ENCODE peak calls at places on chromosomes 1 and 21, in ten cellular contexts. U is brain microvascular endothelial cell; V is H7; F is transverse colon; M is astrocyte of the cerebellum; Y is A549; Q is thoracic aorta; I is CD8-positive, alpha-beta T cell; O is neural progenitor cell; C is GM23338. P is an unnamed sample.

GRCh38 chr1:4048921-4049320 is 148.8 kb upstream of the C1orf174 start:
- DNase-seq in U (no peak), V (peak), F (no peak), M (no peak), Y (no peak), Q (no peak), I (no peak), O (no peak), C (no peak), P (no peak)

GRCh38 chr1:19067187-19067911 is 110.9 kb upstream of the IFFO2 start:
- DNase-seq in U (no peak), V (peak), F (peak), M (peak), Y (peak), Q (no peak), I (no peak), O (peak), C (no peak), P (no peak)

GRCh38 chr1:204659061-204659460 is 26.5 kb downstream of the LRRN2 start:
- DNase-seq in U (no peak), V (no peak), F (no peak), M (no peak), Y (no peak), Q (no peak), I (no peak), O (no peak), C (no peak), P (no peak)

GRCh38 chr1:100347009-100347966 is 5.0 kb upstream of the CDC14A start:
- DNase-seq in U (peak), V (no peak), F (no peak), M (no peak), Y (no peak), Q (no peak), I (no peak), O (no peak), C (no peak), P (no peak)

GRCh38 chr1:245953876-245954660 is 553.0 kb downstream of the SMYD3 start:
- DNase-seq in U (no peak), V (no peak), F (no peak), M (no peak), Y (no peak), Q (no peak), I (no peak), O (no peak), C (no peak), P (no peak)

GRCh38 chr1:92619466-92620189 is 132.9 kb upstream of the GFI1 start:
- DNase-seq in U (no peak), V (no peak), F (no peak), M (no peak), Y (no peak), Q (no peak), I (no peak), O (no peak), C (no peak), P (no peak)

GRCh38 chr1:16236495-16237342 is at the start of gene CPLANE2:
- DNase-seq in U (peak), V (peak), F (peak), M (peak), Y (peak), Q (peak), I (peak), O (peak), C (peak), P (peak)

GRCh38 chr21:33608559-33608958 is 20.1 kb upstream of the DONSON start:
- DNase-seq in U (no peak), V (no peak), F (no peak), M (no peak), Y (no peak), Q (no peak), I (no peak), O (no peak), C (no peak), P (no peak)

GRCh38 chr1:94769551-94769950 is 50.6 kb upstream of the SLC44A3 start:
- DNase-seq in U (no peak), V (no peak), F (no peak), M (no peak), Y (no peak), Q (no peak), I (no peak), O (no peak), C (no peak), P (no peak)

GRCh38 chr1:202291001-202291400 is 50.7 kb downstream of the UBE2T start:
- DNase-seq in U (no peak), V (no peak), F (no peak), M (no peak), Y (no peak), Q (no peak), I (no peak), O (no peak), C (no peak), P (no peak)

GRCh38 chr1:236759252-236759859 is 35.7 kb upstream of the MTR start:
- DNase-seq in U (peak), V (peak), F (no peak), M (peak), Y (peak), Q (no peak), I (no peak), O (peak), C (peak), P (no peak)

GRCh38 chr21:36487641-36488307 is 7.9 kb upstream of the CLDN14 start:
- DNase-seq in U (peak), V (no peak), F (peak), M (peak), Y (no peak), Q (no peak), I (no peak), O (no peak), C (no peak), P (no peak)

GRCh38 chr21:34545079-34545884 is 33.3 kb upstream of the KCNE1 start:
- DNase-seq in U (no peak), V (peak), F (peak), M (peak), Y (peak), Q (no peak), I (no peak), O (peak), C (peak), P (no peak)

GRCh38 chr1:202568466-202569196 is 141.6 kb downstream of the SYT2 start:
- DNase-seq in U (no peak), V (no peak), F (no peak), M (no peak), Y (no peak), Q (no peak), I (no peak), O (no peak), C (no peak), P (no peak)

GRCh38 chr1:17842686-17843085 is 87.6 kb downstream of the ACTL8 start:
- DNase-seq in U (no peak), V (no peak), F (no peak), M (no peak), Y (no peak), Q (no peak), I (no peak), O (no peak), C (no peak), P (no peak)

GRCh38 chr1:81600878-81601658 is 199.7 kb upstream of the ADGRL2 start:
- DNase-seq in U (no peak), V (no peak), F (no peak), M (no peak), Y (no peak), Q (no peak), I (no peak), O (no peak), C (no peak), P (no peak)

GRCh38 chr1:74502432-74502831 is 10.0 kb downstream of the LRRC53 start:
- DNase-seq in U (peak), V (peak), F (no peak), M (peak), Y (peak), Q (no peak), I (no peak), O (peak), C (peak), P (peak)

GRCh38 chr1:93705897-93706500 is 24.4 kb upstream of the BCAR3 start:
- DNase-seq in U (no peak), V (no peak), F (no peak), M (no peak), Y (peak), Q (no peak), I (no peak), O (no peak), C (no peak), P (no peak)

GRCh38 chr1:110864260-110864659 is 8.7 kb upstream of the CD53 start:
- DNase-seq in U (no peak), V (no peak), F (no peak), M (no peak), Y (no peak), Q (no peak), I (no peak), O (no peak), C (no peak), P (no peak)

GRCh38 chr1:8873506-8874229 is 4.8 kb downstream of the ENO1 start:
- DNase-seq in U (peak), V (peak), F (peak), M (peak), Y (peak), Q (peak), I (no peak), O (peak), C (peak), P (peak)

GRCh38 chr1:8873001-8873400 is 5.5 kb downstream of the ENO1 start:
- DNase-seq in U (no peak), V (no peak), F (no peak), M (no peak), Y (no peak), Q (no peak), I (no peak), O (no peak), C (no peak), P (no peak)

GRCh38 chr1:8875216-8875861 is 3.1 kb downstream of the ENO1 start:
- DNase-seq in U (no peak), V (no peak), F (no peak), M (no peak), Y (no peak), Q (no peak), I (no peak), O (no peak), C (no peak), P (no peak)

GRCh38 chr1:8876099-8876496 is 2.4 kb downstream of the ENO1 start:
- DNase-seq in U (no peak), V (no peak), F (no peak), M (no peak), Y (no peak), Q (no peak), I (no peak), O (no peak), C (no peak), P (no peak)

DNA sequence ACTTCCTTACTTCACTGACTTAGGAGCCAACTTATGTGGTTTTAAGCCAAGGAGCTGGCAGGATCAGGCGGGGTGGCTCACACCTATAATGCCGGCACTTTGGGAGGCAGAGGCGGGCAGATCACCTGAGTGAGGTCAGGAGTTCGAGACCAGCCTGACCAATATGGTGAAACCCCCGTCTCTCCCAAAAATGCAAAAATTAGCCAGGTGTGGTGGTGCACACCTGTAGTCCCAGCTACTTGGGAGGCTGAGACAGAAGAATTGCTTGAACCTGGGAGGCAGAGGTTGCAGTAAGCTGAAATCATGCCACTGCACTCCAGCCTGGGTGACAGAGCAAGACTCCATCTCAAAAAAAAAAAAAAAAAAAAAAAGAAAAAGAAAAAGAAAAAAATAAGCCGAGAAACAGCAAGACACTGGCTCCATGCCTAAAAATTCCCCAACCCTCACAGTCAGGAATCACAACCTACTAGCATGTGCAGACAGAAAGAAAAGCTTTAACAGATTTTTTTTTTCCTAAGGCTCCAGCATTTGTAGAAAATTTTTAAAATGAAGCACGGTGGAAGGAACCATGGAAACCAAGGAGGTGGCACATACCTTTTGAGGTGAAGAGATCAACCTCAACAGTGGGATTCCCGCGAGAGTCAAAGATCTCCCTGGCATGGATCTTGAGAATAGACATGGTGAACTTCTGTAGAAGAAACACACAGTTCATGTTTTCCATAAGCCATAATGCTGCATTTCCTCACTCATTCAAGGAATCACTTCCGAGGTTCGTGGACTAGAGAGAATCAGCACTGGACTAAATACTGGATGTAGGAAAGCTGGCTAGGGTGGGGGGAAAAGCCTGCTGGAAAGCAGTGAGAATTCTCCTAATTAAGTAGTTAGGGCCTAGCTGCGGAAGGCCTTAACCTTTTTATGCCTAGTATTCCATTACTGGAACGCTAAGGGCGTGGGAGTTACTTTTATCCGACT is 4.0 kb downstream of the ENO1 start:
- DNase-seq in U (no peak), V (no peak), F (no peak), M (peak), Y (no peak), Q (no peak), I (no peak), O (no peak), C (no peak), P (no peak)
- H3K4me3 ChIP-seq in U (no peak), V (no peak), F (no peak), M (peak), Y (peak), Q (peak), I (no peak), O (peak), C (peak), P (peak)

DNA sequence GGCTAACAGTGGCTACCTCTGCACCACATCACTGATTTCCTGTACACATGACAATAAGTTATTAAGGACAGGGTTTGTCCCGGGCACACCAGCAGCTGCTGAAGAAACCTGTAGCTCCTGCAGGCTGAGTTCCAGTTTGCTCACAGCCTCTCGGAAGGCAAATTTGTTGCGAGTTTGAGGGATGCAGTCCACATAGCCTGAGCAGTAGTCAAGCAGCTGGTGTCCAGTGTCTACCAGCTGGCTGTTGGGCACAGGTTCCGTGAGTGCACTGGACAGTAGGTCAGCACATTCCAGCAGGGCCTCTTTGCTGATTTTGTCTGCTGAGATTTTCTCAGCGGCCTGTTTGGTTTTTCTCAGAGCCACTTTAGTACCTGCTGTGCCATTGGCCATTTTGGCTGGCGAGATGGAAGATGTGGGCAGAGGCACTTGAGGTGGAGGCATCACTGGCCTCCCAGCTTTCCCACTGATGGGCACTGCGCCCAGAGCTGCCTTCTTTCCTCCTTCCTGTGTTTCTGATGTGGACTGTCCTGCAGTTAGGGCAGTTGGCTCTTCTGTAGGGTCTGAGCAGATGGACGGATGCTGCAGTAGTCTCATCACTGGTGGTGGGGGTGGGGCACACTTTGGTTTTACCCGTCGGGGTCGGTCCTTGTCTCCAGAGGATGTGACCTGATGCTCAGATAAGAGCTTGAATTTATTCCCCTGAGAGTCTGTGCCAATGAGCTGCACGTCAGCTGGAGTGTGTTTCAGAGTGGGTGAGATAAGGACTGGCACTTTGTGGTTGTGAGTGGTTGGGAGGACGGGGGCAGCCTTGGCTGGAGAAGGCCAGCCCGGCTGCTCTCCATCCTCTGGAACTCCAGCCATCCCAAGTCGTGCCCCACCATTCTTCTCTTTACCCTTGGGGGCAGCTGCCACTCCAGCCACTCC is 26.1 kb downstream of the TOR3A start:
- DNase-seq in U (no peak), V (no peak), F (no peak), M (no peak), Y (no peak), Q (no peak), I (no peak), O (no peak), C (no peak), P (no peak)
- H3K4me3 ChIP-seq in U (no peak), V (no peak), F (no peak), M (no peak), Y (no peak), Q (no peak), I (no peak), O (no peak), C (no peak), P (no peak)

GRCh38 chr1:180046674-180047073 is 92.1 kb downstream of the CEP350 start:
- DNase-seq in U (no peak), V (no peak), F (no peak), M (no peak), Y (no peak), Q (no peak), I (no peak), O (no peak), C (no peak), P (no peak)

GRCh38 chr1:180043785-180044184 is 89.2 kb downstream of the CEP350 start:
- DNase-seq in U (no peak), V (no peak), F (no peak), M (no peak), Y (no peak), Q (no peak), I (no peak), O (no peak), C (no peak), P (no peak)

GRCh38 chr1:180041587-180041986 is 87.0 kb downstream of the CEP350 start:
- DNase-seq in U (no peak), V (no peak), F (no peak), M (no peak), Y (no peak), Q (no peak), I (no peak), O (no peak), C (no peak), P (no peak)

GRCh38 chr1:180040034-180040433 is 85.4 kb downstream of the CEP350 start:
- DNase-seq in U (peak), V (no peak), F (no peak), M (no peak), Y (peak), Q (no peak), I (no peak), O (no peak), C (no peak), P (peak)

GRCh38 chr1:180042994-180043622 is 88.5 kb downstream of the CEP350 start:
- DNase-seq in U (peak), V (no peak), F (no peak), M (no peak), Y (no peak), Q (no peak), I (no peak), O (no peak), C (no peak), P (peak)
- H3K4me3 ChIP-seq in U (no peak), V (no peak), F (no peak), M (no peak), Y (no peak), Q (no peak), I (no peak), O (no peak), C (no peak), P (no peak)

GRCh38 chr1:177181631-177182291 is 11.0 kb downstream of the BRINP2 start:
- DNase-seq in U (peak), V (peak), F (peak), M (peak), Y (peak), Q (no peak), I (no peak), O (peak), C (peak), P (no peak)
- H3K4me3 ChIP-seq in U (no peak), V (peak), F (no peak), M (peak), Y (peak), Q (peak), I (no peak), O (peak), C (peak), P (peak)

GRCh38 chr1:2203671-2204383 is 9.3 kb upstream of the FAAP20 start:
- DNase-seq in U (no peak), V (no peak), F (peak), M (no peak), Y (no peak), Q (no peak), I (no peak), O (no peak), C (no peak), P (no peak)
- H3K4me3 ChIP-seq in U (peak), V (peak), F (no peak), M (peak), Y (no peak), Q (peak), I (no peak), O (peak), C (peak), P (peak)

GRCh38 chr1:34361121-34361520 is 184.4 kb downstream of the C1orf94 start:
- DNase-seq in U (no peak), V (no peak), F (no peak), M (no peak), Y (no peak), Q (no peak), I (no peak), O (no peak), C (no peak), P (no peak)
- H3K4me3 ChIP-seq in U (no peak), V (no peak), F (no peak), M (no peak), Y (no peak), Q (no peak), I (no peak), O (no peak), C (no peak), P (no peak)

DNA sequence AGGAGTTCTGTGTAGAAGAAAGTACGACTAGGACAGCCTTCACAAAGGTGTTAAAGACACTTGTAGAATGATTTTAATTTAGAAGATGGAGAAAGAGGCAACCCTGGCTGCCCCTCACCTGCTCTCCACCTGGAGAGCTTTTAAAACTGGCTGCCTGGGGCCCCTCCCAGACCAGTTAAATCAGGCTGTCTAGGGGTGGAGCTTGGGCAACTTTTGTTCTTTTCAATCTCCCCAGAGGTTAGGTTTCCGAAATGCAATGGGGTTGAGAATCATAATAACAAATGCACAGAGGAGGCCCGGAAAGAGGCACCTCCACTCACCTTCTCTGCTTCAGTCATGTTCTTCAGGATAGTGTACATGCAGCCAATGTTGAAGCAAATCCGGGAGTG is 429 bp downstream of the NCF2 start:
- DNase-seq in U (no peak), V (peak), F (no peak), M (no peak), Y (no peak), Q (no peak), I (no peak), O (no peak), C (no peak), P (no peak)
- H3K4me3 ChIP-seq in U (no peak), V (no peak), F (no peak), M (no peak), Y (no peak), Q (peak), I (no peak), O (no peak), C (no peak), P (no peak)

DNA sequence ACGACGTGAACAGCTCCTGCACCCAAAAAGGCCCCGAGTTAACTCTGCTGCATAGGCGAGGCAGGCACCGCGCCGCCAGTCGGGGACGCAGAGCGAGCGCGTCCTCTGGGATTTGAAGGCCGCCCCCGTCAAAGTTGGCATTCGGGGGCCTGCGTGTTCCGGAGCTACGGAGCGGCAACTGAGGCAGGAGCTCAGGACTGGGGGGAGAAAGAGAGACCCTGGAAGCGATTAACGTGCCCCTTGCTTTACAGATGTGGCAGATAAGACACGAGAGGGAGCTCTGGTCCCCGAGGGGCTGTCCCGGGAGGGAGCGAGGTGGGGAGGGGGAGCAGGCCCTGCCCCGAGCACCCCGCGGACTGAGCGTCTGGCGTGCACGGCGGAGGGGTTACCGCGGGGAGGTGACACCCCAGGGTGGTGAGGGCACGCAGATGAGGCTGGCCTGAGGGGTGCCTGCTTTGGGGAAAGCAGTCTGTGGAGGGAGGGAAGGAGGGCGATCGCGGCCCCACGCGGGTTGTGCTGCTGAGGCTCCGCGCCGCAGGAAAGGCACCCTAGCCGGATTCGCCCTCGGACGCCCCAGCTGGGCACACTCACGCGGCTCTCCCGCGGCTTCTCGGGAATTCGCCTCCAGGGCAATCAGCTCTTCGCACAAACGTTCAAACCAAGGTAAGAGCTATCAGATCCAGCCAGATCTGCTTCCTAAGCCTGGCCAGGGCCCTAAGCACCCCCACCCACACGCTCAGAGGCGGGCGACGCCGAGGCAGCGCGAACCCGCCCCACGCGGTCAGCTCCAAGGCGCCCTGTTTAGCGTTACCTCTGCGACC is 26.5 kb downstream of the ACTA1 start:
- DNase-seq in U (no peak), V (peak), F (no peak), M (no peak), Y (no peak), Q (no peak), I (no peak), O (peak), C (peak), P (no peak)
- H3K4me3 ChIP-seq in U (peak), V (peak), F (no peak), M (no peak), Y (no peak), Q (peak), I (peak), O (peak), C (peak), P (peak)

P was measured in skeletal muscle cell.